ENCODE peak calls at places on chromosome 19, in eight cellular contexts. One of them, this sample, is unnamed.

GRCh38 chr19:5971714-5972354 is 6.1 kb downstream of the RANBP3 start:
- DNase-seq in M059J: no peak
- DNase-seq in cardiac fibroblast: no peak
- DNase-seq in SW 1271: no peak
- DNase-seq in renal cortical epithelial cell: no peak
- DNase-seq in frontal cortex: no peak
- DNase-seq in psoas muscle: no peak
- DNase-seq in ELF-1: no peak
- DNase-seq in this sample: no peak

GRCh38 chr19:19329199-19329598 is 8.6 kb downstream of the MAU2 start:
- DNase-seq in ELF-1: no peak
- DNase-seq in M059J: no peak
- DNase-seq in frontal cortex: no peak
- DNase-seq in psoas muscle: no peak
- DNase-seq in renal cortical epithelial cell: no peak
- DNase-seq in cardiac fibroblast: no peak
- DNase-seq in SW 1271: no peak
- DNase-seq in this sample: no peak

GRCh38 chr19:47499863-47500830 is 14.7 kb downstream of the NAPA start:
- DNase-seq in renal cortical epithelial cell: no peak
- DNase-seq in cardiac fibroblast: no peak
- DNase-seq in frontal cortex: no peak
- DNase-seq in psoas muscle: no peak
- DNase-seq in M059J: no peak
- DNase-seq in ELF-1: no peak
- DNase-seq in SW 1271: no peak
- DNase-seq in this sample: no peak

GRCh38 chr19:55080121-55080914 is 4.6 kb downstream of the EPS8L1 start:
- DNase-seq in M059J: peak
- DNase-seq in SW 1271: no peak
- DNase-seq in frontal cortex: peak
- DNase-seq in ELF-1: peak
- DNase-seq in renal cortical epithelial cell: peak
- DNase-seq in cardiac fibroblast: peak
- DNase-seq in psoas muscle: peak
- DNase-seq in this sample: peak

GRCh38 chr19:51185069-51185867 is 39.6 kb upstream of the CD33 start:
- DNase-seq in renal cortical epithelial cell: no peak
- DNase-seq in cardiac fibroblast: no peak
- DNase-seq in ELF-1: no peak
- DNase-seq in M059J: no peak
- DNase-seq in frontal cortex: no peak
- DNase-seq in SW 1271: no peak
- DNase-seq in psoas muscle: no peak
- DNase-seq in this sample: no peak

GRCh38 chr19:52214241-52214640 is 24.4 kb downstream of the PPP2R1A start:
- DNase-seq in frontal cortex: no peak
- DNase-seq in cardiac fibroblast: no peak
- DNase-seq in psoas muscle: no peak
- DNase-seq in ELF-1: no peak
- DNase-seq in SW 1271: no peak
- DNase-seq in renal cortical epithelial cell: no peak
- DNase-seq in M059J: no peak
- DNase-seq in this sample: no peak

GRCh38 chr19:5292843-5293606 is 47.6 kb downstream of the PTPRS start:
- DNase-seq in ELF-1: no peak
- DNase-seq in SW 1271: peak
- DNase-seq in psoas muscle: peak
- DNase-seq in cardiac fibroblast: peak
- DNase-seq in frontal cortex: peak
- DNase-seq in renal cortical epithelial cell: no peak
- DNase-seq in M059J: peak
- DNase-seq in this sample: peak

GRCh38 chr19:7605490-7606222 is 10.0 kb downstream of the CAMSAP3 start:
- DNase-seq in SW 1271: no peak
- DNase-seq in psoas muscle: no peak
- DNase-seq in M059J: peak
- DNase-seq in renal cortical epithelial cell: no peak
- DNase-seq in frontal cortex: no peak
- DNase-seq in ELF-1: peak
- DNase-seq in cardiac fibroblast: peak
- DNase-seq in this sample: no peak

GRCh38 chr19:17677002-17677401 is 11.2 kb downstream of the UNC13A start:
- DNase-seq in M059J: peak
- DNase-seq in SW 1271: no peak
- DNase-seq in psoas muscle: no peak
- DNase-seq in ELF-1: no peak
- DNase-seq in renal cortical epithelial cell: no peak
- DNase-seq in cardiac fibroblast: no peak
- DNase-seq in frontal cortex: no peak
- DNase-seq in this sample: no peak

GRCh38 chr19:29866011-29866410 is 54.2 kb downstream of the CCNE1 start:
- DNase-seq in SW 1271: no peak
- DNase-seq in frontal cortex: no peak
- DNase-seq in psoas muscle: no peak
- DNase-seq in cardiac fibroblast: no peak
- DNase-seq in M059J: no peak
- DNase-seq in ELF-1: no peak
- DNase-seq in renal cortical epithelial cell: no peak
- DNase-seq in this sample: no peak

GRCh38 chr19:3774621-3775373 is 2.8 kb upstream of the RAX2 start:
- DNase-seq in cardiac fibroblast: no peak
- DNase-seq in ELF-1: no peak
- DNase-seq in frontal cortex: no peak
- DNase-seq in renal cortical epithelial cell: no peak
- DNase-seq in psoas muscle: no peak
- DNase-seq in M059J: no peak
- DNase-seq in SW 1271: no peak
- DNase-seq in this sample: no peak

GRCh38 chr19:15463865-15464371 is 426 bp downstream of the RASAL3 start:
- DNase-seq in ELF-1: no peak
- DNase-seq in frontal cortex: peak
- DNase-seq in SW 1271: no peak
- DNase-seq in renal cortical epithelial cell: no peak
- DNase-seq in psoas muscle: no peak
- DNase-seq in M059J: no peak
- DNase-seq in cardiac fibroblast: no peak
- DNase-seq in this sample: no peak

GRCh38 chr19:15260939-15261338 is 28.7 kb upstream of the EPHX3 start:
- DNase-seq in renal cortical epithelial cell: no peak
- DNase-seq in ELF-1: no peak
- DNase-seq in SW 1271: no peak
- DNase-seq in cardiac fibroblast: peak
- DNase-seq in M059J: no peak
- DNase-seq in psoas muscle: no peak
- DNase-seq in frontal cortex: no peak
- DNase-seq in this sample: no peak

GRCh38 chr19:3572132-3572854 is 451 bp upstream of the HMG20B start:
- DNase-seq in renal cortical epithelial cell: peak
- DNase-seq in SW 1271: peak
- DNase-seq in frontal cortex: peak
- DNase-seq in psoas muscle: peak
- DNase-seq in M059J: peak
- DNase-seq in ELF-1: peak
- DNase-seq in cardiac fibroblast: peak
- DNase-seq in this sample: peak

GRCh38 chr19:42028304-42029216 is 34.5 kb upstream of the ATP1A3 start:
- DNase-seq in renal cortical epithelial cell: no peak
- DNase-seq in ELF-1: peak
- DNase-seq in cardiac fibroblast: no peak
- DNase-seq in M059J: no peak
- DNase-seq in frontal cortex: no peak
- DNase-seq in SW 1271: no peak
- DNase-seq in psoas muscle: no peak
- DNase-seq in this sample: no peak

GRCh38 chr19:40862785-40863184 is 12.5 kb upstream of the CYP2A6 start:
- DNase-seq in renal cortical epithelial cell: peak
- DNase-seq in psoas muscle: no peak
- DNase-seq in ELF-1: peak
- DNase-seq in M059J: peak
- DNase-seq in frontal cortex: no peak
- DNase-seq in SW 1271: no peak
- DNase-seq in cardiac fibroblast: peak
- DNase-seq in this sample: peak

GRCh38 chr19:48489608-48490216 is 20.5 kb downstream of the CYTH2 start:
- DNase-seq in frontal cortex: peak
- DNase-seq in M059J: peak
- DNase-seq in renal cortical epithelial cell: peak
- DNase-seq in SW 1271: no peak
- DNase-seq in psoas muscle: peak
- DNase-seq in cardiac fibroblast: peak
- DNase-seq in ELF-1: peak
- DNase-seq in this sample: no peak

This sample was measured in fibroblast of the conjunctiva.